ENCODE peak calls at places on chromosomes 16 and 17, in four cellular contexts. One of them, this sample, is unnamed.

GRCh38 chr16:68636064-68636551 is 9.0 kb upstream of the CDH3 start:
- DNase-seq in hypothalamus: no peak
- DNase-seq in stimulated activated CD8-positive, alpha-beta memory T cell treated with anti-CD3 and anti-CD28 coated beads, Interleukin-4, amount 100 ng/mL, for 1 hour: no peak
- DNase-seq in AG09319: no peak
- DNase-seq in this sample: no peak

GRCh38 chr17:73694491-73694890 is 50.2 kb upstream of the SDK2 start:
- DNase-seq in hypothalamus: no peak
- DNase-seq in stimulated activated CD8-positive, alpha-beta memory T cell treated with anti-CD3 and anti-CD28 coated beads, Interleukin-4, amount 100 ng/mL, for 1 hour: no peak
- DNase-seq in AG09319: no peak
- DNase-seq in this sample: no peak

GRCh38 chr17:50133028-50133768 is 3.2 kb upstream of the SAMD14 start:
- DNase-seq in hypothalamus: no peak
- DNase-seq in stimulated activated CD8-positive, alpha-beta memory T cell treated with anti-CD3 and anti-CD28 coated beads, Interleukin-4, amount 100 ng/mL, for 1 hour: no peak
- DNase-seq in AG09319: no peak
- DNase-seq in this sample: no peak

GRCh38 chr17:7173687-7174602 is 5.2 kb downstream of the ASGR1 start:
- DNase-seq in hypothalamus: no peak
- DNase-seq in stimulated activated CD8-positive, alpha-beta memory T cell treated with anti-CD3 and anti-CD28 coated beads, Interleukin-4, amount 100 ng/mL, for 1 hour: peak
- DNase-seq in AG09319: no peak
- DNase-seq in this sample: peak

GRCh38 chr17:19747159-19747719 is 859 bp downstream of the ALDH3A1 start:
- DNase-seq in hypothalamus: no peak
- DNase-seq in stimulated activated CD8-positive, alpha-beta memory T cell treated with anti-CD3 and anti-CD28 coated beads, Interleukin-4, amount 100 ng/mL, for 1 hour: no peak
- DNase-seq in AG09319: no peak
- DNase-seq in this sample: no peak

GRCh38 chr16:77437859-77438258 is 3.0 kb upstream of the ADAMTS18 start:
- DNase-seq in hypothalamus: no peak
- DNase-seq in stimulated activated CD8-positive, alpha-beta memory T cell treated with anti-CD3 and anti-CD28 coated beads, Interleukin-4, amount 100 ng/mL, for 1 hour: no peak
- DNase-seq in AG09319: peak
- DNase-seq in this sample: no peak

GRCh38 chr17:4590981-4591453 is 6.7 kb downstream of the SMTNL2 start:
- DNase-seq in hypothalamus: no peak
- DNase-seq in stimulated activated CD8-positive, alpha-beta memory T cell treated with anti-CD3 and anti-CD28 coated beads, Interleukin-4, amount 100 ng/mL, for 1 hour: no peak
- DNase-seq in AG09319: no peak
- DNase-seq in this sample: no peak

GRCh38 chr17:75759457-75759856 is 5.5 kb downstream of the GALK1 start:
- DNase-seq in hypothalamus: no peak
- DNase-seq in stimulated activated CD8-positive, alpha-beta memory T cell treated with anti-CD3 and anti-CD28 coated beads, Interleukin-4, amount 100 ng/mL, for 1 hour: no peak
- DNase-seq in AG09319: no peak
- DNase-seq in this sample: no peak

GRCh38 chr16:57304169-57305061 is 19.9 kb upstream of the PLLP start:
- DNase-seq in hypothalamus: no peak
- DNase-seq in stimulated activated CD8-positive, alpha-beta memory T cell treated with anti-CD3 and anti-CD28 coated beads, Interleukin-4, amount 100 ng/mL, for 1 hour: no peak
- DNase-seq in AG09319: no peak
- DNase-seq in this sample: no peak

This sample was measured in cerebellum.